ENCODE peak calls at places on chromosomes 5 and 9, in seven cellular contexts. One of them, this sample, is unnamed.

GRCh38 chr5:141734501-141735231 is 52.6 kb upstream of the ARAP3 start:
- DNase-seq in thyroid gland: peak
- DNase-seq in psoas muscle: no peak
- DNase-seq in esophagus muscularis mucosa: no peak
- DNase-seq in HepG2: no peak
- DNase-seq in fibroblast of pulmonary artery: peak
- DNase-seq in cardiac fibroblast: peak
- DNase-seq in this sample: peak

GRCh38 chr9:126934441-126934840 is 19.9 kb downstream of the RALGPS1 start:
- DNase-seq in thyroid gland: no peak
- DNase-seq in psoas muscle: no peak
- DNase-seq in esophagus muscularis mucosa: no peak
- DNase-seq in HepG2: no peak
- DNase-seq in fibroblast of pulmonary artery: no peak
- DNase-seq in cardiac fibroblast: no peak
- DNase-seq in this sample: no peak

GRCh38 chr5:1782385-1783213 is 17.0 kb downstream of the MRPL36 start:
- DNase-seq in thyroid gland: no peak
- DNase-seq in psoas muscle: peak
- DNase-seq in esophagus muscularis mucosa: no peak
- DNase-seq in HepG2: no peak
- DNase-seq in fibroblast of pulmonary artery: no peak
- DNase-seq in cardiac fibroblast: no peak
- DNase-seq in this sample: peak

GRCh38 chr9:130254753-130255637 is 10.6 kb upstream of the HMCN2 start:
- DNase-seq in thyroid gland: peak
- DNase-seq in psoas muscle: no peak
- DNase-seq in esophagus muscularis mucosa: no peak
- DNase-seq in HepG2: no peak
- DNase-seq in fibroblast of pulmonary artery: no peak
- DNase-seq in cardiac fibroblast: no peak
- DNase-seq in this sample: no peak

GRCh38 chr5:162806195-162806594 is 631.2 kb upstream of the CCNG1 start:
- DNase-seq in thyroid gland: no peak
- DNase-seq in psoas muscle: no peak
- DNase-seq in esophagus muscularis mucosa: no peak
- DNase-seq in HepG2: no peak
- DNase-seq in fibroblast of pulmonary artery: no peak
- DNase-seq in cardiac fibroblast: no peak
- DNase-seq in this sample: no peak

GRCh38 chr9:129910628-129911567 is 75.6 kb downstream of the USP20 start:
- DNase-seq in thyroid gland: no peak
- DNase-seq in psoas muscle: no peak
- DNase-seq in esophagus muscularis mucosa: no peak
- DNase-seq in HepG2: no peak
- DNase-seq in fibroblast of pulmonary artery: peak
- DNase-seq in cardiac fibroblast: peak
- DNase-seq in this sample: no peak

GRCh38 chr5:125558466-125558865 is 812.0 kb upstream of the ZNF608 start:
- DNase-seq in thyroid gland: no peak
- DNase-seq in psoas muscle: no peak
- DNase-seq in esophagus muscularis mucosa: no peak
- DNase-seq in HepG2: no peak
- DNase-seq in fibroblast of pulmonary artery: peak
- DNase-seq in cardiac fibroblast: peak
- DNase-seq in this sample: no peak

GRCh38 chr9:130377612-130378011 is 67.1 kb upstream of the ASS1 start:
- DNase-seq in thyroid gland: no peak
- DNase-seq in psoas muscle: no peak
- DNase-seq in esophagus muscularis mucosa: no peak
- DNase-seq in HepG2: no peak
- DNase-seq in fibroblast of pulmonary artery: no peak
- DNase-seq in cardiac fibroblast: no peak
- DNase-seq in this sample: no peak

GRCh38 chr5:171647043-171647899 is 138.3 kb upstream of the SMIM23 start:
- DNase-seq in thyroid gland: no peak
- DNase-seq in psoas muscle: no peak
- DNase-seq in esophagus muscularis mucosa: no peak
- DNase-seq in HepG2: peak
- DNase-seq in fibroblast of pulmonary artery: peak
- DNase-seq in cardiac fibroblast: peak
- DNase-seq in this sample: peak

GRCh38 chr5:141737485-141737884 is 55.5 kb upstream of the ARAP3 start:
- DNase-seq in thyroid gland: no peak
- DNase-seq in psoas muscle: no peak
- DNase-seq in esophagus muscularis mucosa: no peak
- DNase-seq in HepG2: no peak
- DNase-seq in fibroblast of pulmonary artery: no peak
- DNase-seq in cardiac fibroblast: no peak
- DNase-seq in this sample: no peak

GRCh38 chr5:132476853-132477729 is 13.5 kb downstream of the IRF1 start:
- DNase-seq in thyroid gland: no peak
- DNase-seq in psoas muscle: no peak
- DNase-seq in esophagus muscularis mucosa: no peak
- DNase-seq in HepG2: no peak
- DNase-seq in fibroblast of pulmonary artery: no peak
- DNase-seq in cardiac fibroblast: no peak
- DNase-seq in this sample: no peak

GRCh38 chr9:71509054-71509453 is 259.3 kb downstream of the CEMIP2 start:
- DNase-seq in thyroid gland: no peak
- DNase-seq in psoas muscle: no peak
- DNase-seq in esophagus muscularis mucosa: no peak
- DNase-seq in HepG2: no peak
- DNase-seq in fibroblast of pulmonary artery: no peak
- DNase-seq in cardiac fibroblast: no peak
- DNase-seq in this sample: no peak

GRCh38 chr5:132467292-132467984 is 23.1 kb downstream of the IRF1 start:
- DNase-seq in thyroid gland: no peak
- DNase-seq in psoas muscle: no peak
- DNase-seq in esophagus muscularis mucosa: no peak
- DNase-seq in HepG2: peak
- DNase-seq in fibroblast of pulmonary artery: no peak
- DNase-seq in cardiac fibroblast: no peak
- DNase-seq in this sample: peak

GRCh38 chr5:127923804-127924570 is 159.6 kb upstream of the SLC12A2 start:
- DNase-seq in thyroid gland: no peak
- DNase-seq in psoas muscle: no peak
- DNase-seq in esophagus muscularis mucosa: no peak
- DNase-seq in HepG2: no peak
- DNase-seq in fibroblast of pulmonary artery: no peak
- DNase-seq in cardiac fibroblast: no peak
- DNase-seq in this sample: no peak

GRCh38 chr5:175438234-175438857 is 5.6 kb downstream of the DRD1 start:
- DNase-seq in thyroid gland: no peak
- DNase-seq in psoas muscle: no peak
- DNase-seq in esophagus muscularis mucosa: no peak
- DNase-seq in HepG2: no peak
- DNase-seq in fibroblast of pulmonary artery: no peak
- DNase-seq in cardiac fibroblast: no peak
- DNase-seq in this sample: no peak

GRCh38 chr9:133513214-133514088 is 11.3 kb downstream of the MYMK start:
- DNase-seq in thyroid gland: no peak
- DNase-seq in psoas muscle: no peak
- DNase-seq in esophagus muscularis mucosa: no peak
- DNase-seq in HepG2: no peak
- DNase-seq in fibroblast of pulmonary artery: no peak
- DNase-seq in cardiac fibroblast: peak
- DNase-seq in this sample: no peak

GRCh38 chr5:154862766-154863165 is 4.3 kb downstream of the CNOT8 start:
- DNase-seq in thyroid gland: no peak
- DNase-seq in psoas muscle: no peak
- DNase-seq in esophagus muscularis mucosa: no peak
- DNase-seq in HepG2: no peak
- DNase-seq in fibroblast of pulmonary artery: no peak
- DNase-seq in cardiac fibroblast: peak
- DNase-seq in this sample: peak

GRCh38 chr5:154868702-154869101 is 10.3 kb downstream of the CNOT8 start:
- DNase-seq in thyroid gland: peak
- DNase-seq in psoas muscle: no peak
- DNase-seq in esophagus muscularis mucosa: no peak
- DNase-seq in HepG2: no peak
- DNase-seq in fibroblast of pulmonary artery: no peak
- DNase-seq in cardiac fibroblast: peak
- DNase-seq in this sample: no peak

GRCh38 chr5:154865466-154866184 is 7.2 kb downstream of the CNOT8 start:
- DNase-seq in thyroid gland: no peak
- DNase-seq in psoas muscle: no peak
- DNase-seq in esophagus muscularis mucosa: no peak
- DNase-seq in HepG2: peak
- DNase-seq in fibroblast of pulmonary artery: peak
- DNase-seq in cardiac fibroblast: peak
- DNase-seq in this sample: no peak

GRCh38 chr5:154863291-154864080 is 5.1 kb downstream of the CNOT8 start:
- DNase-seq in thyroid gland: no peak
- DNase-seq in psoas muscle: no peak
- DNase-seq in esophagus muscularis mucosa: no peak
- DNase-seq in HepG2: no peak
- DNase-seq in fibroblast of pulmonary artery: no peak
- DNase-seq in cardiac fibroblast: no peak
- DNase-seq in this sample: no peak

DNA sequence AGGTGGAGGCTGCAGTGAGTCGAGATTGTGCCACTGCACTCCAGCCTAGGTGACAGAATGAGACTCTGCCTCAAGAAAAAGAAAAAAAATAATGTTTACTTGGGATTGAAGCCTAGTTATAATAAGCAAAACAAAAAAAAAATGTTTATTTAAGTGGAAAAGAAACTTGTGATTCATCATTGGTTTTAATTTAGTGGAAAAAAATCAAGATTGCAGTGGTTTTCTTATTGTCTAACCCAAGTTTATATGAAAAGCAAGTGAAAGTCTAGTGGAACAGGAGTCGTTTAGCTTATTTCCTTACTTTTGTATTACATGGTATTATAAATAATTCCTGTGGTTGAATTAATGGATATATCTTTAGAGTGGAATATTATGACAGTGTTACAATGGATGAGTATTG is 8.4 kb downstream of the CNOT8 start:
- DNase-seq in thyroid gland: no peak
- DNase-seq in psoas muscle: no peak
- DNase-seq in esophagus muscularis mucosa: no peak
- DNase-seq in HepG2: no peak
- DNase-seq in fibroblast of pulmonary artery: no peak
- DNase-seq in cardiac fibroblast: no peak
- DNase-seq in this sample: no peak
- TF ChIP-seq CTCF in thyroid gland: no peak
- TF ChIP-seq CTCF in psoas muscle: no peak
- TF ChIP-seq CTCF in esophagus muscularis mucosa: no peak
- TF ChIP-seq CTCF in HepG2: no peak
- TF ChIP-seq CTCF in fibroblast of pulmonary artery: no peak
- TF ChIP-seq CTCF in cardiac fibroblast: no peak
- TF ChIP-seq CTCF in this sample: no peak

GRCh38 chr9:121284733-121285451 is 16.9 kb downstream of the GSN start:
- DNase-seq in thyroid gland: no peak
- DNase-seq in psoas muscle: no peak
- DNase-seq in esophagus muscularis mucosa: no peak
- DNase-seq in HepG2: no peak
- DNase-seq in fibroblast of pulmonary artery: no peak
- DNase-seq in cardiac fibroblast: no peak
- DNase-seq in this sample: no peak
- H3K4me3 ChIP-seq in thyroid gland: no peak
- H3K4me3 ChIP-seq in psoas muscle: no peak
- H3K4me3 ChIP-seq in esophagus muscularis mucosa: no peak
- H3K4me3 ChIP-seq in HepG2: no peak
- H3K4me3 ChIP-seq in fibroblast of pulmonary artery: no peak
- H3K4me3 ChIP-seq in cardiac fibroblast: no peak
- H3K4me3 ChIP-seq in this sample: no peak

GRCh38 chr5:113682497-113683136 is 169.1 kb downstream of the YTHDC2 start:
- DNase-seq in thyroid gland: no peak
- DNase-seq in psoas muscle: no peak
- DNase-seq in esophagus muscularis mucosa: no peak
- DNase-seq in HepG2: no peak
- DNase-seq in fibroblast of pulmonary artery: peak
- DNase-seq in cardiac fibroblast: peak
- DNase-seq in this sample: no peak
- TF ChIP-seq CTCF in thyroid gland: no peak
- TF ChIP-seq CTCF in psoas muscle: peak
- TF ChIP-seq CTCF in esophagus muscularis mucosa: peak
- TF ChIP-seq CTCF in HepG2: no peak
- TF ChIP-seq CTCF in fibroblast of pulmonary artery: no peak
- TF ChIP-seq CTCF in cardiac fibroblast: no peak
- TF ChIP-seq CTCF in this sample: no peak

DNA sequence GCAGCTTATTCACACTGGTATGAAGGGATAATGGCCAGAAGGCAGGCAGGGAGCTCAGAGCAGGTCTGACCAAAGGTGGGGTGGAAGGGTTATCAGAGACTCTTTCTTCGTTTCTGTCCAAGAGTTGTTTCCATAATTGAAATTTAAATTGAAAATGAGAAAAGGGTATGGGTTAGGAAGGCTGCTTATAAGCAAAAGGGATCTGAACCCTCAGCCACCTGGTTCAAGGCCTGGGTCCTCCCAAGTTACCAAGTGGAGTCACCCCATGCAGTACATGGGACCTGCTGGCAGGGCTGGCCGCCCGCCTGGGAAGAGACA is 17.8 kb downstream of the EEIG1 start:
- DNase-seq in thyroid gland: no peak
- DNase-seq in psoas muscle: no peak
- DNase-seq in esophagus muscularis mucosa: no peak
- DNase-seq in HepG2: no peak
- DNase-seq in fibroblast of pulmonary artery: no peak
- DNase-seq in cardiac fibroblast: no peak
- DNase-seq in this sample: no peak
- H3K4me3 ChIP-seq in thyroid gland: no peak
- H3K4me3 ChIP-seq in psoas muscle: no peak
- H3K4me3 ChIP-seq in esophagus muscularis mucosa: peak
- H3K4me3 ChIP-seq in HepG2: no peak
- H3K4me3 ChIP-seq in fibroblast of pulmonary artery: no peak
- H3K4me3 ChIP-seq in cardiac fibroblast: no peak
- H3K4me3 ChIP-seq in this sample: no peak

DNA sequence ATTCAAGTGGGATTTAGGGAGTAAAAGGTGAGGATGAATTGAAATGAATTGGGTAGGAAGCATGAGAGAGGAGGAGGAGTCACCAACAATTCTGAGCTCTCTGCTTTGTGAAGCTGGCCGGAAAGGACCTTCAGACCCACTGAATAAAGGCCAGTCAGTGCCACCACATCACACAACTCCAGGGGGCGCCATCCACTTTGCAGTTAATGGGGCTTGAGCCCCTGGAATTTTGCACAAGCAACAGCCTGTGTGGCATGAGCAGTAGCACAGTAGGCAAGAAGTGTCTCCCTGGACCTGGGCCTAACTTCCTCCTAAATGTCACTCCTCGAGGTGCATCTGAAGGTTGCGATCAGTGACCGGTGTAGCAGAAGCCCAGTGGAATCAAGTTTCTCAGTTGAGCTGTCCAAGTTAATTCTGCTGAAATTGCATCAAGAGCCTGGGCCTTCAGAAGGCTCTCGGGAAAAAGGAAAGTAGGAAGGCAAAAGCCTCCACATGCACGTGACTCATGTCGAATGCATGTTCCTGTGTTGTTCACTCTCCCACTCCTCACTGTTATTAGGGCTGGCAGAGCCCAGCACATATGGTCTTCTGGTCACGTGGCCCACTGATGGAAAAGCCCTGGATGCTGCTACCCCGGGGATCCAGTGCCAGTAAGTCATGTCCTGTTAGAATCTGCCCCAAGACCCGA is 27.8 kb upstream of the GLIS3 start:
- DNase-seq in thyroid gland: peak
- DNase-seq in psoas muscle: no peak
- DNase-seq in esophagus muscularis mucosa: no peak
- DNase-seq in HepG2: no peak
- DNase-seq in fibroblast of pulmonary artery: peak
- DNase-seq in cardiac fibroblast: peak
- DNase-seq in this sample: no peak
- TF ChIP-seq CTCF in thyroid gland: no peak
- TF ChIP-seq CTCF in psoas muscle: no peak
- TF ChIP-seq CTCF in esophagus muscularis mucosa: no peak
- TF ChIP-seq CTCF in HepG2: peak
- TF ChIP-seq CTCF in fibroblast of pulmonary artery: peak
- TF ChIP-seq CTCF in cardiac fibroblast: peak
- TF ChIP-seq CTCF in this sample: no peak

This sample was measured in GM12865.